ENCODE peak calls at places on chromosomes 5 and 9, in ten cellular contexts. One of them, this sample, is unnamed.
A peak's percentile ranks its signal among the peaks of the same experiment; 100 is the strongest.

GRCh38 chr9:92295240-92295790 is 1.8 kb upstream of the IARS1 start:
- DNase-seq in M059J: no peak
- DNase-seq in DMS 273 treated with DMSO at 0.1 percent for 48 hours: no peak
- DNase-seq in omental fat pad: no peak
- DNase-seq in G401: no peak
- DNase-seq in H7: no peak
- DNase-seq in anterior cingulate cortex: no peak
- DNase-seq in NCI-H1417: no peak
- DNase-seq in activated CD4-positive, CD25-positive, alpha-beta regulatory T cell treated with anti-CD3 and anti-CD28 coated beads, Interleukin-2, amount 50 U/mL, for 72 hours: no peak
- DNase-seq in NCI-H82: peak; percentile 28
- DNase-seq in this sample: no peak

GRCh38 chr5:75239681-75240080 is 3.0 kb upstream of the ANKRD31 start:
- DNase-seq in anterior cingulate cortex: no peak
- DNase-seq in NCI-H1417: no peak
- DNase-seq in G401: peak; percentile 47
- DNase-seq in H7: peak; percentile 16
- DNase-seq in M059J: peak; percentile 68
- DNase-seq in NCI-H82: no peak
- DNase-seq in omental fat pad: no peak
- DNase-seq in DMS 273 treated with DMSO at 0.1 percent for 48 hours: no peak
- DNase-seq in activated CD4-positive, CD25-positive, alpha-beta regulatory T cell treated with anti-CD3 and anti-CD28 coated beads, Interleukin-2, amount 50 U/mL, for 72 hours: no peak
- DNase-seq in this sample: no peak

GRCh38 chr5:127863161-127863560 is 160.0 kb downstream of the CCDC192 start:
- DNase-seq in DMS 273 treated with DMSO at 0.1 percent for 48 hours: no peak
- DNase-seq in activated CD4-positive, CD25-positive, alpha-beta regulatory T cell treated with anti-CD3 and anti-CD28 coated beads, Interleukin-2, amount 50 U/mL, for 72 hours: no peak
- DNase-seq in NCI-H82: no peak
- DNase-seq in omental fat pad: no peak
- DNase-seq in H7: no peak
- DNase-seq in G401: no peak
- DNase-seq in NCI-H1417: no peak
- DNase-seq in anterior cingulate cortex: no peak
- DNase-seq in M059J: peak; percentile 51
- DNase-seq in this sample: no peak

GRCh38 chr5:97106183-97106582 is 36.2 kb downstream of the LIX1 start:
- DNase-seq in anterior cingulate cortex: no peak
- DNase-seq in H7: no peak
- DNase-seq in G401: no peak
- DNase-seq in NCI-H82: no peak
- DNase-seq in NCI-H1417: no peak
- DNase-seq in M059J: no peak
- DNase-seq in DMS 273 treated with DMSO at 0.1 percent for 48 hours: no peak
- DNase-seq in activated CD4-positive, CD25-positive, alpha-beta regulatory T cell treated with anti-CD3 and anti-CD28 coated beads, Interleukin-2, amount 50 U/mL, for 72 hours: no peak
- DNase-seq in omental fat pad: no peak
- DNase-seq in this sample: no peak

GRCh38 chr9:96122756-96123155 is 179.2 kb downstream of the HSD17B3 start:
- DNase-seq in omental fat pad: no peak
- DNase-seq in NCI-H82: no peak
- DNase-seq in G401: no peak
- DNase-seq in NCI-H1417: no peak
- DNase-seq in DMS 273 treated with DMSO at 0.1 percent for 48 hours: no peak
- DNase-seq in M059J: peak; percentile 51
- DNase-seq in activated CD4-positive, CD25-positive, alpha-beta regulatory T cell treated with anti-CD3 and anti-CD28 coated beads, Interleukin-2, amount 50 U/mL, for 72 hours: no peak
- DNase-seq in anterior cingulate cortex: no peak
- DNase-seq in H7: no peak
- DNase-seq in this sample: peak; percentile 51

GRCh38 chr5:134510970-134511795 is 14.3 kb upstream of the JADE2 start:
- DNase-seq in omental fat pad: no peak
- DNase-seq in M059J: peak; percentile 80
- DNase-seq in anterior cingulate cortex: no peak
- DNase-seq in NCI-H1417: no peak
- DNase-seq in DMS 273 treated with DMSO at 0.1 percent for 48 hours: no peak
- DNase-seq in activated CD4-positive, CD25-positive, alpha-beta regulatory T cell treated with anti-CD3 and anti-CD28 coated beads, Interleukin-2, amount 50 U/mL, for 72 hours: no peak
- DNase-seq in NCI-H82: no peak
- DNase-seq in G401: no peak
- DNase-seq in H7: peak; percentile 76
- DNase-seq in this sample: no peak

GRCh38 chr9:133558191-133559126 is 24.0 kb downstream of the ADAMTSL2 start:
- DNase-seq in DMS 273 treated with DMSO at 0.1 percent for 48 hours: no peak
- DNase-seq in G401: no peak
- DNase-seq in omental fat pad: no peak
- DNase-seq in activated CD4-positive, CD25-positive, alpha-beta regulatory T cell treated with anti-CD3 and anti-CD28 coated beads, Interleukin-2, amount 50 U/mL, for 72 hours: peak; percentile 38
- DNase-seq in anterior cingulate cortex: no peak
- DNase-seq in H7: peak; percentile 81
- DNase-seq in M059J: peak; percentile 81
- DNase-seq in NCI-H1417: no peak
- DNase-seq in NCI-H82: peak; percentile 45
- DNase-seq in this sample: peak; percentile 40

GRCh38 chr5:115559524-115559923 is 14.9 kb upstream of the FEM1C start:
- DNase-seq in NCI-H1417: no peak
- DNase-seq in activated CD4-positive, CD25-positive, alpha-beta regulatory T cell treated with anti-CD3 and anti-CD28 coated beads, Interleukin-2, amount 50 U/mL, for 72 hours: no peak
- DNase-seq in NCI-H82: no peak
- DNase-seq in H7: no peak
- DNase-seq in G401: no peak
- DNase-seq in omental fat pad: no peak
- DNase-seq in DMS 273 treated with DMSO at 0.1 percent for 48 hours: no peak
- DNase-seq in M059J: peak; percentile 77
- DNase-seq in anterior cingulate cortex: no peak
- DNase-seq in this sample: no peak

GRCh38 chr5:150651382-150651781 is 9.7 kb upstream of the MYOZ3 start:
- DNase-seq in M059J: no peak
- DNase-seq in anterior cingulate cortex: no peak
- DNase-seq in G401: no peak
- DNase-seq in NCI-H1417: no peak
- DNase-seq in NCI-H82: no peak
- DNase-seq in omental fat pad: no peak
- DNase-seq in activated CD4-positive, CD25-positive, alpha-beta regulatory T cell treated with anti-CD3 and anti-CD28 coated beads, Interleukin-2, amount 50 U/mL, for 72 hours: no peak
- DNase-seq in H7: no peak
- DNase-seq in DMS 273 treated with DMSO at 0.1 percent for 48 hours: no peak
- DNase-seq in this sample: no peak

GRCh38 chr5:155475318-155475717 is 461.8 kb downstream of the KIF4B start:
- DNase-seq in M059J: no peak
- DNase-seq in omental fat pad: no peak
- DNase-seq in anterior cingulate cortex: no peak
- DNase-seq in H7: no peak
- DNase-seq in activated CD4-positive, CD25-positive, alpha-beta regulatory T cell treated with anti-CD3 and anti-CD28 coated beads, Interleukin-2, amount 50 U/mL, for 72 hours: no peak
- DNase-seq in NCI-H82: no peak
- DNase-seq in NCI-H1417: no peak
- DNase-seq in DMS 273 treated with DMSO at 0.1 percent for 48 hours: no peak
- DNase-seq in G401: no peak
- DNase-seq in this sample: no peak

GRCh38 chr5:150931368-150931965 is 26.7 kb upstream of the ZNF300 start:
- DNase-seq in DMS 273 treated with DMSO at 0.1 percent for 48 hours: no peak
- DNase-seq in omental fat pad: no peak
- DNase-seq in NCI-H1417: no peak
- DNase-seq in H7: no peak
- DNase-seq in anterior cingulate cortex: no peak
- DNase-seq in M059J: no peak
- DNase-seq in NCI-H82: no peak
- DNase-seq in G401: no peak
- DNase-seq in activated CD4-positive, CD25-positive, alpha-beta regulatory T cell treated with anti-CD3 and anti-CD28 coated beads, Interleukin-2, amount 50 U/mL, for 72 hours: no peak
- DNase-seq in this sample: no peak

GRCh38 chr5:108747111-108748009 is at the start of gene FER:
- DNase-seq in activated CD4-positive, CD25-positive, alpha-beta regulatory T cell treated with anti-CD3 and anti-CD28 coated beads, Interleukin-2, amount 50 U/mL, for 72 hours: peak; percentile 31
- DNase-seq in H7: no peak
- DNase-seq in anterior cingulate cortex: no peak
- DNase-seq in G401: peak; percentile 54
- DNase-seq in M059J: peak; percentile 81
- DNase-seq in NCI-H82: peak; percentile 29
- DNase-seq in omental fat pad: no peak
- DNase-seq in NCI-H1417: no peak
- DNase-seq in DMS 273 treated with DMSO at 0.1 percent for 48 hours: no peak
- DNase-seq in this sample: no peak

GRCh38 chr9:129352157-129352870 is 174.3 kb upstream of the IER5L start:
- DNase-seq in H7: peak; percentile 98
- DNase-seq in activated CD4-positive, CD25-positive, alpha-beta regulatory T cell treated with anti-CD3 and anti-CD28 coated beads, Interleukin-2, amount 50 U/mL, for 72 hours: no peak
- DNase-seq in DMS 273 treated with DMSO at 0.1 percent for 48 hours: no peak
- DNase-seq in anterior cingulate cortex: no peak
- DNase-seq in NCI-H1417: no peak
- DNase-seq in omental fat pad: no peak
- DNase-seq in M059J: no peak
- DNase-seq in G401: no peak
- DNase-seq in NCI-H82: peak; percentile 90
- DNase-seq in this sample: no peak

GRCh38 chr9:33992622-33993021 is 56.1 kb downstream of the UBAP2 start:
- DNase-seq in NCI-H1417: no peak
- DNase-seq in H7: no peak
- DNase-seq in activated CD4-positive, CD25-positive, alpha-beta regulatory T cell treated with anti-CD3 and anti-CD28 coated beads, Interleukin-2, amount 50 U/mL, for 72 hours: no peak
- DNase-seq in NCI-H82: no peak
- DNase-seq in M059J: no peak
- DNase-seq in omental fat pad: no peak
- DNase-seq in anterior cingulate cortex: no peak
- DNase-seq in G401: no peak
- DNase-seq in DMS 273 treated with DMSO at 0.1 percent for 48 hours: no peak
- DNase-seq in this sample: no peak

GRCh38 chr5:151104795-151105194 is 24.0 kb upstream of the TNIP1 start:
- DNase-seq in activated CD4-positive, CD25-positive, alpha-beta regulatory T cell treated with anti-CD3 and anti-CD28 coated beads, Interleukin-2, amount 50 U/mL, for 72 hours: no peak
- DNase-seq in NCI-H82: no peak
- DNase-seq in anterior cingulate cortex: no peak
- DNase-seq in omental fat pad: no peak
- DNase-seq in G401: no peak
- DNase-seq in DMS 273 treated with DMSO at 0.1 percent for 48 hours: no peak
- DNase-seq in NCI-H1417: no peak
- DNase-seq in M059J: no peak
- DNase-seq in H7: no peak
- DNase-seq in this sample: no peak

GRCh38 chr5:160506006-160507004 is 84.7 kb downstream of the PTTG1 start:
- DNase-seq in H7: peak; percentile 23
- DNase-seq in anterior cingulate cortex: no peak
- DNase-seq in NCI-H1417: no peak
- DNase-seq in G401: peak; percentile 66
- DNase-seq in M059J: peak; percentile 92
- DNase-seq in activated CD4-positive, CD25-positive, alpha-beta regulatory T cell treated with anti-CD3 and anti-CD28 coated beads, Interleukin-2, amount 50 U/mL, for 72 hours: peak; percentile 62
- DNase-seq in omental fat pad: no peak
- DNase-seq in DMS 273 treated with DMSO at 0.1 percent for 48 hours: no peak
- DNase-seq in NCI-H82: no peak
- DNase-seq in this sample: no peak

GRCh38 chr5:127820910-127821553 is 117.8 kb downstream of the CCDC192 start:
- DNase-seq in omental fat pad: no peak
- DNase-seq in activated CD4-positive, CD25-positive, alpha-beta regulatory T cell treated with anti-CD3 and anti-CD28 coated beads, Interleukin-2, amount 50 U/mL, for 72 hours: no peak
- DNase-seq in G401: no peak
- DNase-seq in NCI-H82: no peak
- DNase-seq in M059J: peak; percentile 95
- DNase-seq in H7: no peak
- DNase-seq in DMS 273 treated with DMSO at 0.1 percent for 48 hours: no peak
- DNase-seq in NCI-H1417: no peak
- DNase-seq in anterior cingulate cortex: no peak
- DNase-seq in this sample: no peak

GRCh38 chr5:159031915-159032314 is 67.8 kb downstream of the EBF1 start:
- DNase-seq in NCI-H1417: no peak
- DNase-seq in omental fat pad: no peak
- DNase-seq in activated CD4-positive, CD25-positive, alpha-beta regulatory T cell treated with anti-CD3 and anti-CD28 coated beads, Interleukin-2, amount 50 U/mL, for 72 hours: no peak
- DNase-seq in G401: no peak
- DNase-seq in M059J: no peak
- DNase-seq in H7: no peak
- DNase-seq in NCI-H82: no peak
- DNase-seq in DMS 273 treated with DMSO at 0.1 percent for 48 hours: no peak
- DNase-seq in anterior cingulate cortex: no peak
- DNase-seq in this sample: no peak

GRCh38 chr5:56525117-56525516 is 290.2 kb upstream of the MAP3K1 start:
- DNase-seq in H7: no peak
- DNase-seq in DMS 273 treated with DMSO at 0.1 percent for 48 hours: no peak
- DNase-seq in NCI-H1417: no peak
- DNase-seq in NCI-H82: no peak
- DNase-seq in activated CD4-positive, CD25-positive, alpha-beta regulatory T cell treated with anti-CD3 and anti-CD28 coated beads, Interleukin-2, amount 50 U/mL, for 72 hours: no peak
- DNase-seq in omental fat pad: no peak
- DNase-seq in G401: no peak
- DNase-seq in anterior cingulate cortex: no peak
- DNase-seq in M059J: peak; percentile 93
- DNase-seq in this sample: no peak

GRCh38 chr5:157161996-157162395 is 4.1 kb downstream of the GARIN3 start:
- DNase-seq in anterior cingulate cortex: no peak
- DNase-seq in omental fat pad: no peak
- DNase-seq in activated CD4-positive, CD25-positive, alpha-beta regulatory T cell treated with anti-CD3 and anti-CD28 coated beads, Interleukin-2, amount 50 U/mL, for 72 hours: peak; percentile 18
- DNase-seq in H7: no peak
- DNase-seq in NCI-H1417: no peak
- DNase-seq in M059J: no peak
- DNase-seq in DMS 273 treated with DMSO at 0.1 percent for 48 hours: no peak
- DNase-seq in G401: no peak
- DNase-seq in NCI-H82: no peak
- DNase-seq in this sample: no peak

GRCh38 chr9:29285818-29286217 is 1712.5 kb upstream of the C9orf72 start:
- DNase-seq in H7: peak; percentile 2
- DNase-seq in G401: no peak
- DNase-seq in anterior cingulate cortex: no peak
- DNase-seq in activated CD4-positive, CD25-positive, alpha-beta regulatory T cell treated with anti-CD3 and anti-CD28 coated beads, Interleukin-2, amount 50 U/mL, for 72 hours: no peak
- DNase-seq in NCI-H1417: no peak
- DNase-seq in M059J: peak; percentile 53
- DNase-seq in omental fat pad: no peak
- DNase-seq in NCI-H82: no peak
- DNase-seq in DMS 273 treated with DMSO at 0.1 percent for 48 hours: no peak
- DNase-seq in this sample: no peak

GRCh38 chr5:65925094-65925600 is 1.2 kb upstream of the ERBIN start:
- DNase-seq in activated CD4-positive, CD25-positive, alpha-beta regulatory T cell treated with anti-CD3 and anti-CD28 coated beads, Interleukin-2, amount 50 U/mL, for 72 hours: peak; percentile 67
- DNase-seq in NCI-H1417: peak; percentile 76
- DNase-seq in M059J: peak; percentile 85
- DNase-seq in G401: peak; percentile 37
- DNase-seq in H7: no peak
- DNase-seq in anterior cingulate cortex: peak; percentile 83
- DNase-seq in NCI-H82: peak; percentile 67
- DNase-seq in DMS 273 treated with DMSO at 0.1 percent for 48 hours: no peak
- DNase-seq in omental fat pad: peak; percentile 28
- DNase-seq in this sample: no peak

GRCh38 chr9:101737705-101738565 is 512 bp downstream of the GRIN3A start:
- DNase-seq in NCI-H82: peak; percentile 25
- DNase-seq in NCI-H1417: no peak
- DNase-seq in omental fat pad: no peak
- DNase-seq in G401: no peak
- DNase-seq in activated CD4-positive, CD25-positive, alpha-beta regulatory T cell treated with anti-CD3 and anti-CD28 coated beads, Interleukin-2, amount 50 U/mL, for 72 hours: no peak
- DNase-seq in M059J: no peak
- DNase-seq in DMS 273 treated with DMSO at 0.1 percent for 48 hours: no peak
- DNase-seq in anterior cingulate cortex: no peak
- DNase-seq in H7: peak; percentile 79
- DNase-seq in this sample: no peak

GRCh38 chr5:147439253-147439652 is 70.6 kb downstream of the DPYSL3 start:
- DNase-seq in anterior cingulate cortex: no peak
- DNase-seq in NCI-H1417: no peak
- DNase-seq in NCI-H82: no peak
- DNase-seq in G401: no peak
- DNase-seq in DMS 273 treated with DMSO at 0.1 percent for 48 hours: no peak
- DNase-seq in M059J: peak; percentile 55
- DNase-seq in H7: no peak
- DNase-seq in activated CD4-positive, CD25-positive, alpha-beta regulatory T cell treated with anti-CD3 and anti-CD28 coated beads, Interleukin-2, amount 50 U/mL, for 72 hours: no peak
- DNase-seq in omental fat pad: no peak
- DNase-seq in this sample: no peak

GRCh38 chr5:146291421-146292074 is 47.1 kb upstream of the POU4F3 start:
- DNase-seq in activated CD4-positive, CD25-positive, alpha-beta regulatory T cell treated with anti-CD3 and anti-CD28 coated beads, Interleukin-2, amount 50 U/mL, for 72 hours: no peak
- DNase-seq in M059J: peak; percentile 64
- DNase-seq in H7: peak; percentile 33
- DNase-seq in NCI-H82: peak; percentile 66
- DNase-seq in G401: peak; percentile 29
- DNase-seq in NCI-H1417: peak; percentile 41
- DNase-seq in anterior cingulate cortex: no peak
- DNase-seq in DMS 273 treated with DMSO at 0.1 percent for 48 hours: peak; percentile 12
- DNase-seq in omental fat pad: no peak
- DNase-seq in this sample: no peak